ENCODE peak calls at places on chromosomes 6 and 20, in ten cellular contexts. X is HFF-Myc, H is pancreas, D is body of pancreas, B is astrocyte of the spinal cord, Y is PC-9, J is left ventricle myocardium inferior, S is neural progenitor cell, F is fibroblast of lung, R is epithelial cell of esophagus. N is an unnamed sample.

GRCh38 chr20:24350923-24351368 is 118.5 kb upstream of the SYNDIG1 start:
- DNase-seq in X (no peak), H (no peak), B (peak), J (no peak), S (no peak), D (no peak), F (peak), Y (no peak), R (peak), N (no peak)

GRCh38 chr20:48381353-48382120 is 446.3 kb downstream of the PREX1 start:
- DNase-seq in F (no peak), J (no peak), Y (no peak), R (no peak), B (no peak), H (no peak), X (no peak), D (no peak), S (no peak), N (no peak)

GRCh38 chr20:34701405-34702085 is 2.6 kb upstream of the TP53INP2 start:
- DNase-seq in S (no peak), B (no peak), X (no peak), J (no peak), D (no peak), R (no peak), H (no peak), Y (peak), F (no peak), N (no peak)

GRCh38 chr6:50030777-50031562 is 9.2 kb upstream of the DEFB110 start:
- DNase-seq in X (no peak), F (no peak), B (no peak), H (no peak), D (no peak), S (peak), R (peak), J (no peak), Y (no peak), N (peak)

GRCh38 chr6:38216451-38216850 is 396.9 kb downstream of the ZFAND3 start:
- DNase-seq in F (no peak), R (no peak), Y (no peak), H (no peak), B (no peak), D (no peak), X (no peak), S (no peak), J (no peak), N (no peak)

GRCh38 chr20:54025166-54025835 is 45.1 kb downstream of the BCAS1 start:
- DNase-seq in F (peak), X (no peak), D (no peak), H (no peak), Y (no peak), B (peak), J (no peak), S (no peak), R (no peak), N (no peak)

GRCh38 chr6:28867078-28867414 is 56.7 kb downstream of the TRIM27 start:
- DNase-seq in J (no peak), B (no peak), Y (no peak), R (peak), H (no peak), X (no peak), S (peak), F (peak), D (no peak), N (peak)

GRCh38 chr20:46012926-46013825 is 4.5 kb downstream of the MMP9 start:
- DNase-seq in J (no peak), X (no peak), F (no peak), D (no peak), S (no peak), H (no peak), B (no peak), R (no peak), Y (no peak), N (no peak)

GRCh38 chr6:132414761-132415160 is 13.5 kb upstream of the MOXD1 start:
- DNase-seq in D (no peak), R (no peak), J (peak), X (no peak), S (no peak), F (no peak), Y (no peak), B (no peak), H (no peak), N (no peak)

GRCh38 chr6:86474081-86474480 is 463.2 kb upstream of the HTR1E start:
- DNase-seq in R (no peak), Y (no peak), H (no peak), F (no peak), J (no peak), X (no peak), B (no peak), S (no peak), D (no peak), N (no peak)

GRCh38 chr20:25237610-25238318 is 10.1 kb upstream of the PYGB start:
- DNase-seq in H (no peak), D (no peak), F (peak), S (no peak), R (peak), J (no peak), X (peak), B (peak), Y (peak), N (peak)

GRCh38 chr6:157946865-157947532 is 34.7 kb upstream of the SYNJ2 start:
- DNase-seq in F (no peak), Y (no peak), B (no peak), X (no peak), D (no peak), S (peak), H (no peak), R (no peak), J (no peak), N (peak)

GRCh38 chr6:30793521-30794194 is 49.3 kb upstream of the IER3 start:
- DNase-seq in J (no peak), B (peak), F (peak), Y (no peak), H (no peak), R (no peak), S (no peak), D (no peak), X (no peak), N (peak)

GRCh38 chr6:38281131-38281530 is 358.6 kb downstream of the BTBD9 start:
- DNase-seq in H (no peak), D (no peak), B (no peak), X (no peak), S (peak), J (no peak), Y (no peak), F (no peak), R (no peak), N (no peak)

GRCh38 chr6:126188271-126188909 is 151.5 kb upstream of the CENPW start:
- DNase-seq in J (no peak), X (no peak), Y (peak), H (no peak), F (peak), B (peak), S (no peak), R (no peak), D (no peak), N (no peak)

GRCh38 chr6:37171141-37171969 is 1.4 kb downstream of the PIM1 start:
- DNase-seq in H (peak), D (peak), J (peak), B (peak), Y (no peak), S (peak), X (no peak), R (peak), F (peak), N (peak)

GRCh38 chr6:3222506-3223038 is 4.9 kb downstream of the TUBB2B start:
- DNase-seq in S (no peak), J (no peak), F (no peak), R (no peak), D (no peak), B (no peak), Y (no peak), H (no peak), X (no peak), N (no peak)

GRCh38 chr20:2026004-2026403 is 32.1 kb upstream of the PDYN start:
- DNase-seq in Y (no peak), X (no peak), R (no peak), B (no peak), S (no peak), F (no peak), D (no peak), J (no peak), H (no peak), N (no peak)

GRCh38 chr6:24668997-24669361 is 2.1 kb downstream of the ACOT13 start:
- DNase-seq in S (no peak), X (no peak), J (no peak), Y (no peak), H (no peak), F (no peak), D (no peak), B (no peak), R (no peak), N (no peak)

GRCh38 chr6:131693384-131693783 is 7.8 kb downstream of the OR2A4 start:
- DNase-seq in Y (no peak), S (no peak), B (no peak), J (no peak), D (no peak), R (no peak), F (no peak), X (no peak), H (no peak), N (no peak)

GRCh38 chr6:112983741-112984221 is 636.7 kb downstream of the RFPL4B start:
- DNase-seq in H (no peak), J (no peak), F (no peak), Y (peak), S (no peak), X (no peak), D (no peak), B (peak), R (peak), N (no peak)

GRCh38 chr6:96545882-96546281 is 17.0 kb upstream of the FHL5 start:
- DNase-seq in D (no peak), X (no peak), R (no peak), B (no peak), J (no peak), F (no peak), S (no peak), H (no peak), Y (no peak), N (no peak)

GRCh38 chr6:158457616-158458278 is 102.1 kb upstream of the TMEM181 start:
- DNase-seq in B (no peak), D (no peak), R (peak), H (no peak), S (no peak), X (no peak), J (no peak), Y (no peak), F (peak), N (no peak)

GRCh38 chr6:97865612-97866011 is 582.6 kb upstream of the MMS22L start:
- DNase-seq in F (no peak), J (no peak), S (no peak), Y (no peak), D (no peak), B (no peak), H (no peak), R (peak), X (no peak), N (no peak)

GRCh38 chr6:134295953-134296553 is 21.9 kb downstream of the SGK1 start:
- DNase-seq in Y (peak), R (peak), H (no peak), F (peak), X (peak), J (no peak), S (no peak), D (no peak), B (peak), N (peak)

GRCh38 chr20:22502731-22503191 is 81.6 kb downstream of the FOXA2 start:
- DNase-seq in F (no peak), S (peak), R (no peak), D (peak), Y (no peak), J (no peak), H (no peak), B (no peak), X (no peak), N (no peak)

GRCh38 chr6:42369568-42369967 is 82.2 kb downstream of the TRERF1 start:
- DNase-seq in B (no peak), S (no peak), Y (peak), H (no peak), R (peak), X (no peak), J (no peak), F (no peak), D (no peak), N (peak)

GRCh38 chr6:20805027-20805426 is 270.8 kb downstream of the CDKAL1 start:
- DNase-seq in F (peak), B (no peak), H (no peak), J (no peak), Y (no peak), X (no peak), R (no peak), D (no peak), S (no peak), N (peak)

GRCh38 chr6:20800229-20800628 is 266.0 kb downstream of the CDKAL1 start:
- DNase-seq in J (no peak), D (no peak), R (no peak), Y (no peak), H (no peak), F (no peak), S (no peak), B (no peak), X (no peak), N (no peak)

GRCh38 chr6:20800653-20801052 is 266.4 kb downstream of the CDKAL1 start:
- DNase-seq in S (no peak), B (no peak), R (no peak), F (no peak), H (no peak), Y (no peak), X (no peak), D (no peak), J (no peak), N (no peak)

GRCh38 chr6:20801595-20801994 is 267.3 kb downstream of the CDKAL1 start:
- DNase-seq in B (no peak), S (no peak), X (no peak), R (no peak), J (no peak), H (no peak), F (no peak), Y (no peak), D (no peak), N (no peak)

GRCh38 chr6:20802596-20802995 is 268.3 kb downstream of the CDKAL1 start:
- DNase-seq in Y (no peak), D (no peak), J (no peak), B (no peak), H (no peak), R (no peak), X (no peak), F (peak), S (no peak), N (no peak)
- H3K4me3 ChIP-seq in Y (no peak), D (no peak), J (no peak), B (no peak), H (no peak), R (no peak), X (no peak), F (no peak), S (no peak), N (no peak)

GRCh38 chr6:32842690-32843089 is 1.2 kb downstream of the PSMB8 start:
- DNase-seq in R (no peak), B (no peak), D (no peak), X (no peak), S (no peak), J (no peak), H (no peak), Y (no peak), F (no peak), N (no peak)

GRCh38 chr6:32845381-32845884 is 1.6 kb upstream of the PSMB8 start:
- DNase-seq in D (no peak), F (no peak), S (no peak), Y (no peak), J (no peak), X (no peak), H (no peak), B (no peak), R (no peak), N (peak)

GRCh38 chr6:32844839-32845372 is 1.1 kb upstream of the PSMB8 start:
- DNase-seq in S (no peak), J (no peak), D (no peak), X (no peak), R (no peak), F (no peak), Y (no peak), H (no peak), B (no peak), N (no peak)

GRCh38 chr6:32843321-32843978 is 397 bp downstream of the PSMB8 start:
- DNase-seq in X (no peak), J (no peak), Y (no peak), D (no peak), H (no peak), B (peak), R (no peak), F (no peak), S (no peak), N (peak)

DNA sequence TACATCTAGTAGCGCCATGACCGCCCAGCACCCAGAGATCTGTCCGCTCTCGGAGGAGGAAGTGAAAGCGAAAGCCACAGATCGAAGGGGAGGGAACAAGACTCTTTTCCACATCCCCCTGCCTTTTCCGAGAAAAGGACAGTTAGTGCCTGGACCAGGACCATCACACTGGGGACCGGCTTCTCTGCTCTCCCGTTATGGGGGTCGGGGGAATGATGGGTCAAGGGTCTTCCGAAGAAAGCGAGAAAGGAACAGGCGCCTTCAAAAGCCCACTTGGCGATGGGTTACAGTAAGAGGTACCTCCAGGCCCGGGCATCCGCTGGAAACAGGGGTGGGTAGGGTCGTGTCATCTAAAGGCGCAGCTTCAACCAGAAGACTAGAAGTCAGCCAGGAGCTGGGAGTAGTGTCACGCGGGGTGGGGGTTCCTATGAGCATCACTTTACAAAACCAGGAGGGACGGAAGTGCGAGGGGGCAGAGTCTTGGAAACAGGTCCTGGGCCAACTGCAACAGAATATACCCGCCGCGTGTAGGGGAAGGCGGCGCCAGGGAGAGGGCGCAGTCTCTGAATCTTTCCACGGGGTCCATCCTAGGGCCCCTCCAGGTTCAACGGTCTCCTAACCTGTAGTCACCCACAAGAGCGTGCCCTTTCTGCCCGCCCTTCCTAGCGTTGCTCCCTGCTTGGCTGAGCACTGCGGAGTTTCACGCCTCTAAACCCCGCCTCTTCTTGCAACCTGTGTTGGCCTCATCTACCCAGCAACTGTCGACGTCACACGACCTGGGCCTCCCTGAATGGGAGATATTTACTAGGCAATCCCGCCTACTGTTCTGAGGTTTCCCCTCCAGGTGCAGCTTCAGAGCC is at the start of gene PSMB8:
- DNase-seq in J (peak), D (peak), H (peak), X (peak), S (peak), R (peak), B (peak), Y (peak), F (peak), N (peak)
- TF ChIP-seq CTCF in J (peak), D (peak), H (no peak), X (no peak), S (no peak), R (peak), B (peak), Y (no peak), F (peak), N (no peak)

DNA sequence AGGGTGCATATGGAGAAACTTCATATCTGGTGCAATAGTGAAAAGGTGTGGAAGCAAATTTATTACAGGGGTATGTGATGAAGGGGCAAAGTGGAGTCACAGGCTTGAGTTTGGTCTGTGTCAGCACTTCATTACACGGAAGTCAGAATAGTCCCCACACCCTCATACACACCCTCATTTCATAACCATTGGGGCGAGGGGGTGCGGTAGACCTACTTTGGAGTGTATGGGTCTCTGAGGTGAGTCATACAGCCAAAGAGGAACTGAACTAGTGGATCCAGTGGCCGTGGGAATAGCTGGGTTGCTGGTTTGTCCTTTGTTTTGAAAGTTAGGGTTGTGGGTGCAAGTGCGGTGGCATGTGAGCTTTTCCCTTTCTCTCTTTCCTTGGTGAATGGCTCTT is 3.3 kb downstream of the TM9SF4 start:
- DNase-seq in D (no peak), S (no peak), Y (no peak), F (no peak), R (peak), J (no peak), H (no peak), B (no peak), X (no peak), N (no peak)
- H3K4me3 ChIP-seq in D (no peak), S (no peak), Y (no peak), F (no peak), R (no peak), J (no peak), H (no peak), B (no peak), X (no peak), N (no peak)

GRCh38 chr6:124961784-124962611 is at the start of gene RNF217:
- DNase-seq in H (peak), J (peak), R (peak), D (peak), B (peak), S (peak), X (no peak), Y (peak), F (peak), N (no peak)
- TF ChIP-seq CTCF in H (no peak), J (peak), R (no peak), D (peak), B (no peak), S (peak), X (no peak), Y (no peak), F (no peak), N (no peak)

GRCh38 chr6:18265099-18265372 is 706 bp upstream of the DEK start:
- DNase-seq in D (no peak), X (no peak), S (no peak), Y (no peak), B (no peak), F (no peak), J (no peak), H (no peak), R (no peak), N (no peak)
- H3K4me3 ChIP-seq in D (no peak), X (peak), S (peak), Y (peak), B (peak), F (peak), J (peak), H (peak), R (peak), N (peak)

DNA sequence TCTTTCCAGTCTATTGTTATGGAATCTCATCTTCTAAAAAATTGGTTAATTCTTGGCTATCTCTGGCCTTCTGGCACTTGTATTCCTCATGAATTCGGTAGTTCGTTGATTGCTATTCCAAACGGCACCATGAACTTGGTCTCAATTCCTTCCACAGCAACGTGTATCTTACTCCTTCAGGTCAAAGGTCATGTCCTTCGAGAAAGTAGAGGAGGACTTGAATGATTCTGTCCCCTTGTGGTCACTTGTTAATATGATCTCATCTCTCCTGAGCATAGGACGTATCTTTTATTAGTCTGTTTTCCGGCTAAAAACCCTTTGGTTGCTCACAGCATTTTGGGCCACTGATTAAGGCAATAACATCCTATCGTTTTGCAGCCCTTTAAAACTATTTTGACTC is 9.4 kb downstream of the TLDC2 start:
- DNase-seq in X (no peak), J (no peak), B (no peak), R (no peak), F (no peak), S (peak), D (no peak), H (no peak), Y (no peak), N (no peak)
- TF ChIP-seq CTCF in X (no peak), J (peak), B (no peak), R (no peak), F (no peak), S (peak), D (no peak), H (no peak), Y (peak), N (no peak)

N was measured in GM12865.